ENCODE peak calls at places on chromosomes 1 and 21, in six cellular contexts. T is HCEC 1CT, E is DMS 273 treated with DMSO at 0.1 percent for 48 hours, X is H4, V is HTR-8/SVneo, L is Peyer's patch. A is an unnamed sample.

GRCh38 chr1:242827538-242827937 is 303.0 kb upstream of the PLD5 start:
- DNase-seq in T (no peak), E (no peak), X (no peak), V (no peak), L (no peak), A (no peak)

GRCh38 chr1:29601021-29601420 is 364.7 kb downstream of the PTPRU start:
- DNase-seq in T (no peak), E (no peak), X (no peak), V (no peak), L (no peak), A (no peak)

GRCh38 chr21:32520885-32521735 is 64.2 kb downstream of the TCP10L start:
- DNase-seq in T (peak; percentile 88), E (peak; percentile 23), X (peak; percentile 92), V (peak; percentile 83), L (peak; percentile 57), A (peak; percentile 43)

GRCh38 chr1:21175670-21176581 is 771 bp downstream of the EIF4G3 start:
- DNase-seq in T (peak; percentile 12), E (no peak), X (no peak), V (no peak), L (peak; percentile 73), A (no peak)

GRCh38 chr1:196407358-196408041 is 200.7 kb downstream of the KCNT2 start:
- DNase-seq in T (peak; percentile 16), E (no peak), X (no peak), V (no peak), L (no peak), A (no peak)

GRCh38 chr1:188937965-188938551 is 1539.6 kb downstream of the BRINP3 start:
- DNase-seq in T (peak; percentile 26), E (peak; percentile 15), X (no peak), V (no peak), L (no peak), A (no peak)

GRCh38 chr21:36694041-36694515 is 4.8 kb upstream of the SIM2 start:
- DNase-seq in T (no peak), E (no peak), X (no peak), V (no peak), L (no peak), A (no peak)

GRCh38 chr21:35677298-35677841 is 383.0 kb downstream of the SETD4 start:
- DNase-seq in T (no peak), E (no peak), X (no peak), V (no peak), L (no peak), A (no peak)

GRCh38 chr1:216175714-216176113 is 247.5 kb downstream of the USH2A start:
- DNase-seq in T (no peak), E (no peak), X (no peak), V (no peak), L (no peak), A (no peak)

GRCh38 chr1:161989108-161989507 is 34.6 kb downstream of the OLFML2B start:
- DNase-seq in T (peak; percentile 3), E (no peak), X (peak; percentile 22), V (peak; percentile 10), L (no peak), A (peak; percentile 42)

GRCh38 chr1:16145030-16145987 is 10.6 kb downstream of the EPHA2 start:
- DNase-seq in T (peak; percentile 97), E (no peak), X (peak; percentile 82), V (peak; percentile 76), L (peak; percentile 81), A (peak; percentile 98)

GRCh38 chr1:82483146-82483545 is 682.4 kb downstream of the ADGRL2 start:
- DNase-seq in T (no peak), E (no peak), X (no peak), V (no peak), L (no peak), A (no peak)

GRCh38 chr1:62377043-62377562 is 57.9 kb upstream of the KANK4 start:
- DNase-seq in T (no peak), E (no peak), X (no peak), V (no peak), L (no peak), A (no peak)

GRCh38 chr21:24118738-24119470 is 1488.4 kb downstream of the MRPL39 start:
- DNase-seq in T (no peak), E (no peak), X (peak; percentile 69), V (peak; percentile 13), L (no peak), A (no peak)

GRCh38 chr1:26346274-26347033 is 7.5 kb downstream of the CRYBG2 start:
- DNase-seq in T (no peak), E (no peak), X (no peak), V (no peak), L (no peak), A (no peak)

GRCh38 chr1:206457408-206457807 is 12.9 kb upstream of the IKBKE start:
- DNase-seq in T (no peak), E (no peak), X (no peak), V (no peak), L (no peak), A (no peak)

GRCh38 chr1:117657031-117657430 is 51.2 kb downstream of the TENT5C start:
- DNase-seq in T (peak; percentile 72), E (no peak), X (peak; percentile 79), V (peak; percentile 65), L (no peak), A (peak; percentile 47)

GRCh38 chr1:40475268-40475667 is 1.8 kb upstream of the ZFP69 start:
- DNase-seq in T (no peak), E (no peak), X (no peak), V (no peak), L (no peak), A (no peak)

GRCh38 chr1:157111396-157112165 is 12.0 kb upstream of the ETV3L start:
- DNase-seq in T (no peak), E (no peak), X (no peak), V (no peak), L (no peak), A (no peak)

GRCh38 chr1:74343191-74343590 is 108.0 kb downstream of the TNNI3K start:
- DNase-seq in T (no peak), E (peak; percentile 97), X (no peak), V (no peak), L (no peak), A (no peak)

GRCh38 chr1:17833661-17834501 is 78.7 kb downstream of the ACTL8 start:
- DNase-seq in T (no peak), E (no peak), X (no peak), V (no peak), L (no peak), A (no peak)

GRCh38 chr1:64601207-64601606 is 131.3 kb downstream of the CACHD1 start:
- DNase-seq in T (no peak), E (peak; percentile 84), X (no peak), V (no peak), L (no peak), A (no peak)

GRCh38 chr1:96579639-96580038 is 141.9 kb upstream of the PTBP2 start:
- DNase-seq in T (peak; percentile 2), E (no peak), X (peak; percentile 5), V (no peak), L (no peak), A (no peak)

GRCh38 chr1:160800645-160801408 is 4.9 kb downstream of the LY9 start:
- DNase-seq in T (no peak), E (no peak), X (no peak), V (no peak), L (no peak), A (no peak)

GRCh38 chr1:179380299-179380698 is 14.5 kb downstream of the AXDND1 start:
- DNase-seq in T (peak; percentile 4), E (no peak), X (no peak), V (no peak), L (no peak), A (no peak)

GRCh38 chr1:31848381-31848897 is 32.6 kb upstream of the SPOCD1 start:
- DNase-seq in T (no peak), E (no peak), X (no peak), V (no peak), L (no peak), A (no peak)

GRCh38 chr1:166840309-166841302 is 1.3 kb downstream of the POGK start:
- DNase-seq in T (no peak), E (no peak), X (no peak), V (no peak), L (no peak), A (no peak)

GRCh38 chr1:60978421-60979357 is 103.7 kb upstream of the NFIA start:
- DNase-seq in T (peak; percentile 61), E (no peak), X (peak; percentile 66), V (no peak), L (peak; percentile 52), A (peak; percentile 18)

GRCh38 chr1:113545210-113545609 is 154.9 kb downstream of the MAGI3 start:
- DNase-seq in T (no peak), E (no peak), X (no peak), V (no peak), L (no peak), A (no peak)

GRCh38 chr1:21007876-21008275 is 168.8 kb downstream of the EIF4G3 start:
- DNase-seq in T (no peak), E (no peak), X (no peak), V (no peak), L (no peak), A (no peak)

GRCh38 chr1:170168263-170168662 is 22.5 kb downstream of the NTMT2 start:
- DNase-seq in T (peak; percentile 50), E (no peak), X (peak; percentile 45), V (peak; percentile 8), L (no peak), A (peak; percentile 21)

GRCh38 chr21:16085436-16085835 is 355.7 kb downstream of the USP25 start:
- DNase-seq in T (no peak), E (no peak), X (no peak), V (no peak), L (no peak), A (no peak)

GRCh38 chr21:16176570-16176969 is 446.8 kb downstream of the USP25 start:
- DNase-seq in T (no peak), E (no peak), X (no peak), V (no peak), L (no peak), A (no peak)

A was measured in RCC 7860.